ENCODE peak calls at places on chromosome 20, in four cellular contexts. J is A549, I is tibial nerve, Q is BJ. F is an unnamed sample.

GRCh38 chr20:32775240-32775991 is 13.2 kb downstream of the DNMT3B start:
- DNase-seq in J (no peak), I (no peak), Q (no peak), F (no peak)

GRCh38 chr20:8162610-8163009 is 30.5 kb downstream of the PLCB1 start:
- DNase-seq in J (no peak), I (no peak), Q (no peak), F (no peak)

GRCh38 chr20:53281557-53282117 is 309.5 kb downstream of the TSHZ2 start:
- DNase-seq in J (no peak), I (no peak), Q (no peak), F (no peak)

GRCh38 chr20:51402201-51402600 is 140.3 kb downstream of the NFATC2 start:
- DNase-seq in J (no peak), I (no peak), Q (no peak), F (peak; percentile 61)

GRCh38 chr20:50534567-50534966 is 24.4 kb downstream of the PTPN1 start:
- DNase-seq in J (no peak), I (no peak), Q (peak; percentile 49), F (no peak)

GRCh38 chr20:277496-277781 is 13.1 kb downstream of the C20orf96 start:
- DNase-seq in J (no peak), I (no peak), Q (no peak), F (no peak)

GRCh38 chr20:11274137-11274536 is 600.3 kb upstream of the JAG1 start:
- DNase-seq in J (peak; percentile 86), I (no peak), Q (no peak), F (peak; percentile 45)

GRCh38 chr20:5734559-5735137 is 15.6 kb upstream of the SHLD1 start:
- DNase-seq in J (peak; percentile 58), I (no peak), Q (no peak), F (no peak)

GRCh38 chr20:16501236-16501635 is 72.0 kb downstream of the KIF16B start:
- DNase-seq in J (no peak), I (no peak), Q (no peak), F (no peak)

GRCh38 chr20:16500197-16500596 is 73.1 kb downstream of the KIF16B start:
- DNase-seq in J (no peak), I (no peak), Q (no peak), F (no peak)

DNA sequence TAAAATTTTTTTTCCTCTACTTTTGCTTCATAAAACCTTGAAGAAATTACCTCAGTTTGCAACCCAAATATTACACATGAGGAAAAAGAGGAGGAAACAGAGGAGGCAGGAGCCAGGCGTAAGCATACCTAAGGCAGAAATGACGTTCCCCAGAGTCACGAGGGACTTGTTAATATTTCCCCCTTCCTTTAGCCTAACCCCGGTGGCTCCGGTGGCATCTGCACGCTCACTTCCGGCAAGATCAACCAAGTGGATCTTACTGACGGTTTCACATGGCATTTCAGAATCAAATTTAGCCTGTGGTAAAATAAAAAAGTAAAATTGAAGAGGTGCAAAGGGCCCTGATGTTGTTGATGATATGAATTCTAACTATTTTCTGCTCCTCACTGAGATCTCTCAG is 67.4 kb downstream of the KIF16B start:
- DNase-seq in J (no peak), I (no peak), Q (no peak), F (no peak)
- H3K4me3 ChIP-seq in J (no peak overlapping the region), I (no peak overlapping the region), Q (no peak overlapping the region), F (no peak overlapping the region)

GRCh38 chr20:63089051-63089907 is 82.5 kb upstream of the BHLHE23 start:
- DNase-seq in J (no peak), I (no peak), Q (no peak), F (no peak)
- TF ChIP-seq CTCF in J (no peak), I (no peak), Q (no peak), F (no peak)

DNA sequence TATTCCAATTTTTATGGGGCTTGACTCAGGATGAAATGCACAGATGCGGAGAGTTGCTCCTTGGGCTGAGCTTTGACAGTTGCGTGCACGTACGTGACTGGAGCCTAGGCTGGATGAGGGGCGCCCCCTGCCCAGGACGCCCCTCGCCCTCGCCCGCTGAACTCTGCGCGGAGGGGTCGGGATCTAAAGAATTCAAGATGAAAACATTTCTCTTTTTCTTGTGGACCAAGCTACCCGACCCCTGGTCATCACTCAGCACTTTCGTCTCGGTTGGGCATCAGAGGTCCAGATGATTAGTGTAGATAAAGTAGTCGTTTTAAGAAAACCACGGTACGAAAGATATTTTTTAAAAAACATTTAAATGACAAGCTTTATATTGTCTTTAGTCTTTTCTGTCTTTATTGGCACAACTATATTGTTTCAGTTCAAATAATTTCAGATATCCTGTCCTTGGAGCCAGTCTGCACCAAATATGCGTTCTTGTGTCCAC is 745 bp downstream of the DTD1 start:
- DNase-seq in J (no peak), I (no peak), Q (no peak), F (no peak)
- H3K4me3 ChIP-seq in J (peak overlapping the region; percentile 86), I (peak overlapping the region; percentile 94), Q (peak overlapping the region; percentile 63), F (peak overlapping the region; percentile 69)

GRCh38 chr20:4227085-4227821 is 211.9 kb upstream of the RNF24 start:
- DNase-seq in J (peak; percentile 68), I (no peak), Q (peak; percentile 30), F (no peak)
- TF ChIP-seq CTCF in J (peak; percentile 50), I (no peak), Q (peak; percentile 73), F (peak; percentile 50)

DNA sequence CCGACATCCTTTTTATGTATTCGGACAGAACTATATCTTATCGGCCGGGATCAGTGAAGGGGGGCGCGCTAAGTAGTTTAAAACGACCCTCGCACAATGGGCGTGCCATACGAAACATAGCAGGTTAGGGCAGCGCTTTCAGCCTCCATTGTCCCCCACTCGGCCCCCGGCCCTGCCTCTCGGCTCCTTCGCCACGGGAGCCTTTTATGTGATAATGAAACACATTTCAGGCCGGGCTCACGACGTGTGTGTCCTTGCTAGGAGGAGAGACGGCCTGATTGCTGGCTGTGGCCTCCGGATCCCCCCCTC is 5.3 kb downstream of the FOXA2 start:
- DNase-seq in J (no peak), I (no peak), Q (no peak), F (no peak)
- H3K4me3 ChIP-seq in J (peak overlapping the region; percentile 50), I (no peak overlapping the region), Q (no peak overlapping the region), F (no peak overlapping the region)

GRCh38 chr20:59431014-59431413 is 130.6 kb downstream of the EDN3 start:
- DNase-seq in J (no peak), I (no peak), Q (no peak), F (no peak)

GRCh38 chr20:59428006-59428405 is 127.6 kb downstream of the EDN3 start:
- DNase-seq in J (no peak), I (no peak), Q (no peak), F (no peak)

GRCh38 chr20:59425572-59425971 is 125.2 kb downstream of the EDN3 start:
- DNase-seq in J (no peak), I (no peak), Q (no peak), F (no peak)

GRCh38 chr20:59424976-59425375 is 124.6 kb downstream of the EDN3 start:
- DNase-seq in J (no peak), I (no peak), Q (no peak), F (no peak)

DNA sequence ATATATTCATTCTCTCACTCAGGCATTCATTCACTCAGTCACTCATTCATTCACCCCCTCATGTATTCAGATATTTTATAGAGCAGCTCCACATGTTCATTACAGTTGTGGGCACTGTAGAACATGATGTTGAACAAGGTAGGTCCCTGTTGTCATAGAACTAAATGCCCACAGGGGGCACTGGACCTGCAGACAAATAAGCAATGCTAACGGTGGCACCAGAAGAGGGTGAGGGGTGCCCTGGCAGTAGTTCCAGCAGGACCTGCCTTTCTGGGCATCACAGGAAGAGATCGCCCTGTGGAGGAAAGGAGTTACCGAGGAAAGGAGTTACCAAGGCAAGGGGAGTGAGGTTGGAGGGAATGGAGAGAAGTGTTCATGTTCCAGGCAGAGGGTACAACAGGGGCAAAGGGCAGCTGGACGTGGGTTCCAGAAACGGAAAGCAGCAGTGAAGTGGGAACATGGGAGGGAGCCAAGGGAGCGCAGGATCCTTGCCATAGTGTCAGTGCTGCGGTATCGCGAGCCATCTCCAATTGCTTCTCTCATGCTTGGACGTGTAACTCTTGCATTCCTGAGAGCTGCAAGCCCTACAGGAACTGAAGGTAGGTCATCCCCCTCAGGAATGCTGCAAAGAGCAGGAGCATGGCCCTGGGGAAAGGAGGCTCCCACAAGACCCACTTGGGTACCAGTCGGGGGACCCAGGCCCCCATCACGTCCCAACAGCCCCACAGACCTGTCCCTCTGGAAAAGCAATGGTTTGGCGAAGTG is 128.2 kb downstream of the EDN3 start:
- DNase-seq in J (peak; percentile 48), I (no peak), Q (no peak), F (no peak)
- TF ChIP-seq CTCF in J (peak; percentile 12), I (no peak), Q (no peak), F (no peak)

DNA sequence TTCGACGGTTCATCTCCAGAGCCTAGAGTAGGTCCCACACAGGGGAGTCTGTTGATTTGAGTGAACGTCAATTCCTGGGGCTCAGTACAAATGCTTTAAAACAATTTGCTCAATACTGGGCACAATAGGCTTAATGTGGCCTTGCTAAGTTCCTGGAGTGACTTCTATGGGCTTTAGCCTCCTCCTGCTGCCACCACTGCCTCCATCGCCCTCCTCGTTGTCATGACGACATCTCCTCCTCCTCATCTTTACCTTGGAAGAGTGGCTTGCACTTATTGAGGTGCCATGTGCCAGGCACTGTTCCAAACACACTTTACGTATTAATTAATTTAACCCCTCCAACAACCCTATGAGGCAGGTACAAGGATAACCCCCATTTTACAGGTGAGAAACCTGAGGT is 11.8 kb upstream of the ZMYND8 start:
- DNase-seq in J (no peak), I (no peak), Q (no peak), F (no peak)
- H3K4me3 ChIP-seq in J (no peak overlapping the region), I (no peak overlapping the region), Q (no peak overlapping the region), F (no peak overlapping the region)

GRCh38 chr20:3244613-3245012 is 5.6 kb upstream of the SLC4A11 start:
- DNase-seq in J (no peak), I (no peak), Q (no peak), F (no peak)
- TF ChIP-seq CTCF in J (no peak), I (no peak), Q (no peak), F (no peak)